ENCODE peak calls at places on chromosome 1, in six cellular contexts. One of them, this sample, is unnamed.

GRCh38 chr1:182556279-182556678 is 32.8 kb downstream of the RNASEL start:
- DNase-seq in activated CD4-positive, CD25-positive, alpha-beta regulatory T cell: no peak
- DNase-seq in GM12865: no peak
- DNase-seq in putamen: no peak
- DNase-seq in GM12878: no peak
- DNase-seq in amniotic stem cell: no peak
- DNase-seq in this sample: no peak

GRCh38 chr1:228318823-228319241 is 87.8 kb downstream of the TRIM11 start:
- DNase-seq in activated CD4-positive, CD25-positive, alpha-beta regulatory T cell: no peak
- DNase-seq in GM12865: no peak
- DNase-seq in putamen: no peak
- DNase-seq in GM12878: no peak
- DNase-seq in amniotic stem cell: no peak
- DNase-seq in this sample: no peak

GRCh38 chr1:232221790-232222499 is 408.0 kb downstream of the SIPA1L2 start:
- DNase-seq in activated CD4-positive, CD25-positive, alpha-beta regulatory T cell: no peak
- DNase-seq in GM12865: no peak
- DNase-seq in putamen: no peak
- DNase-seq in GM12878: no peak
- DNase-seq in amniotic stem cell: no peak
- DNase-seq in this sample: no peak

GRCh38 chr1:53349369-53349705 is 21.5 kb upstream of the LRP8 start:
- DNase-seq in activated CD4-positive, CD25-positive, alpha-beta regulatory T cell: no peak
- DNase-seq in GM12865: no peak
- DNase-seq in putamen: no peak
- DNase-seq in GM12878: no peak
- DNase-seq in amniotic stem cell: no peak
- DNase-seq in this sample: no peak

GRCh38 chr1:202577381-202577780 is 132.9 kb downstream of the SYT2 start:
- DNase-seq in activated CD4-positive, CD25-positive, alpha-beta regulatory T cell: no peak
- DNase-seq in GM12865: no peak
- DNase-seq in putamen: no peak
- DNase-seq in GM12878: no peak
- DNase-seq in amniotic stem cell: no peak
- DNase-seq in this sample: peak

GRCh38 chr1:117650840-117651568 is 45.2 kb downstream of the TENT5C start:
- DNase-seq in activated CD4-positive, CD25-positive, alpha-beta regulatory T cell: no peak
- DNase-seq in GM12865: no peak
- DNase-seq in putamen: no peak
- DNase-seq in GM12878: no peak
- DNase-seq in amniotic stem cell: no peak
- DNase-seq in this sample: no peak

GRCh38 chr1:227950735-227951224 is 3.0 kb upstream of the WNT9A start:
- DNase-seq in activated CD4-positive, CD25-positive, alpha-beta regulatory T cell: no peak
- DNase-seq in GM12865: no peak
- DNase-seq in putamen: no peak
- DNase-seq in GM12878: no peak
- DNase-seq in amniotic stem cell: no peak
- DNase-seq in this sample: no peak

GRCh38 chr1:4984841-4985240 is 330.4 kb downstream of the AJAP1 start:
- DNase-seq in activated CD4-positive, CD25-positive, alpha-beta regulatory T cell: no peak
- DNase-seq in GM12865: no peak
- DNase-seq in putamen: no peak
- DNase-seq in GM12878: no peak
- DNase-seq in amniotic stem cell: no peak
- DNase-seq in this sample: no peak

GRCh38 chr1:107000907-107001306 is 55.6 kb upstream of the PRMT6 start:
- DNase-seq in activated CD4-positive, CD25-positive, alpha-beta regulatory T cell: no peak
- DNase-seq in GM12865: no peak
- DNase-seq in putamen: no peak
- DNase-seq in GM12878: no peak
- DNase-seq in amniotic stem cell: no peak
- DNase-seq in this sample: peak

GRCh38 chr1:178999061-178999460 is 26.6 kb upstream of the FAM20B start:
- DNase-seq in activated CD4-positive, CD25-positive, alpha-beta regulatory T cell: no peak
- DNase-seq in GM12865: no peak
- DNase-seq in putamen: no peak
- DNase-seq in GM12878: no peak
- DNase-seq in amniotic stem cell: no peak
- DNase-seq in this sample: no peak

GRCh38 chr1:5737081-5737480 is 255.1 kb downstream of the NPHP4 start:
- DNase-seq in activated CD4-positive, CD25-positive, alpha-beta regulatory T cell: no peak
- DNase-seq in GM12865: no peak
- DNase-seq in putamen: no peak
- DNase-seq in GM12878: no peak
- DNase-seq in amniotic stem cell: no peak
- DNase-seq in this sample: no peak

GRCh38 chr1:61448017-61448383 is 276.9 kb downstream of the TM2D1 start:
- DNase-seq in activated CD4-positive, CD25-positive, alpha-beta regulatory T cell: no peak
- DNase-seq in GM12865: no peak
- DNase-seq in putamen: no peak
- DNase-seq in GM12878: no peak
- DNase-seq in amniotic stem cell: no peak
- DNase-seq in this sample: peak

GRCh38 chr1:231938651-231939050 is 312.1 kb downstream of the DISC1 start:
- DNase-seq in activated CD4-positive, CD25-positive, alpha-beta regulatory T cell: no peak
- DNase-seq in GM12865: no peak
- DNase-seq in putamen: no peak
- DNase-seq in GM12878: no peak
- DNase-seq in amniotic stem cell: no peak
- DNase-seq in this sample: peak

GRCh38 chr1:20095564-20096434 is 23.5 kb downstream of the PLA2G2D start:
- DNase-seq in activated CD4-positive, CD25-positive, alpha-beta regulatory T cell: no peak
- DNase-seq in GM12865: no peak
- DNase-seq in putamen: no peak
- DNase-seq in GM12878: no peak
- DNase-seq in amniotic stem cell: no peak
- DNase-seq in this sample: no peak

GRCh38 chr1:12031039-12031980 is 12.0 kb downstream of the MIIP start:
- DNase-seq in activated CD4-positive, CD25-positive, alpha-beta regulatory T cell: peak
- DNase-seq in GM12865: peak
- DNase-seq in putamen: no peak
- DNase-seq in GM12878: no peak
- DNase-seq in amniotic stem cell: no peak
- DNase-seq in this sample: peak

GRCh38 chr1:163174524-163175437 is 27.9 kb downstream of the RGS5 start:
- DNase-seq in activated CD4-positive, CD25-positive, alpha-beta regulatory T cell: no peak
- DNase-seq in GM12865: peak
- DNase-seq in putamen: peak
- DNase-seq in GM12878: no peak
- DNase-seq in amniotic stem cell: peak
- DNase-seq in this sample: peak

GRCh38 chr1:108706643-108707042 is 6.1 kb upstream of the FNDC7 start:
- DNase-seq in activated CD4-positive, CD25-positive, alpha-beta regulatory T cell: no peak
- DNase-seq in GM12865: no peak
- DNase-seq in putamen: no peak
- DNase-seq in GM12878: no peak
- DNase-seq in amniotic stem cell: no peak
- DNase-seq in this sample: no peak

GRCh38 chr1:242872521-242872920 is 348.0 kb upstream of the PLD5 start:
- DNase-seq in activated CD4-positive, CD25-positive, alpha-beta regulatory T cell: no peak
- DNase-seq in GM12865: no peak
- DNase-seq in putamen: no peak
- DNase-seq in GM12878: no peak
- DNase-seq in amniotic stem cell: no peak
- DNase-seq in this sample: no peak

GRCh38 chr1:1349256-1350012 is at the start of gene DVL1:
- DNase-seq in activated CD4-positive, CD25-positive, alpha-beta regulatory T cell: peak
- DNase-seq in GM12865: peak
- DNase-seq in putamen: peak
- DNase-seq in GM12878: no peak
- DNase-seq in amniotic stem cell: peak
- DNase-seq in this sample: peak

GRCh38 chr1:156898151-156898550 is 4.6 kb downstream of the PEAR1 start:
- DNase-seq in activated CD4-positive, CD25-positive, alpha-beta regulatory T cell: no peak
- DNase-seq in GM12865: no peak
- DNase-seq in putamen: no peak
- DNase-seq in GM12878: no peak
- DNase-seq in amniotic stem cell: no peak
- DNase-seq in this sample: peak

GRCh38 chr1:10736623-10737267 is 59.7 kb downstream of the CASZ1 start:
- DNase-seq in activated CD4-positive, CD25-positive, alpha-beta regulatory T cell: no peak
- DNase-seq in GM12865: no peak
- DNase-seq in putamen: no peak
- DNase-seq in GM12878: no peak
- DNase-seq in amniotic stem cell: no peak
- DNase-seq in this sample: no peak

GRCh38 chr1:17858027-17858426 is 102.9 kb downstream of the ACTL8 start:
- DNase-seq in activated CD4-positive, CD25-positive, alpha-beta regulatory T cell: no peak
- DNase-seq in GM12865: no peak
- DNase-seq in putamen: no peak
- DNase-seq in GM12878: no peak
- DNase-seq in amniotic stem cell: no peak
- DNase-seq in this sample: peak

GRCh38 chr1:245735831-245736530 is 581.2 kb downstream of the KIF26B start:
- DNase-seq in activated CD4-positive, CD25-positive, alpha-beta regulatory T cell: no peak
- DNase-seq in GM12865: no peak
- DNase-seq in putamen: no peak
- DNase-seq in GM12878: no peak
- DNase-seq in amniotic stem cell: no peak
- DNase-seq in this sample: no peak

GRCh38 chr1:14109276-14109635 is 409.3 kb downstream of the PRDM2 start:
- DNase-seq in activated CD4-positive, CD25-positive, alpha-beta regulatory T cell: no peak
- DNase-seq in GM12865: no peak
- DNase-seq in putamen: no peak
- DNase-seq in GM12878: no peak
- DNase-seq in amniotic stem cell: no peak
- DNase-seq in this sample: no peak

GRCh38 chr1:219507432-219507831 is 105.5 kb downstream of the ZC3H11B start:
- DNase-seq in activated CD4-positive, CD25-positive, alpha-beta regulatory T cell: no peak
- DNase-seq in GM12865: peak
- DNase-seq in putamen: no peak
- DNase-seq in GM12878: no peak
- DNase-seq in amniotic stem cell: no peak
- DNase-seq in this sample: peak

GRCh38 chr1:109996476-109996875 is 11.9 kb downstream of the AHCYL1 start:
- DNase-seq in activated CD4-positive, CD25-positive, alpha-beta regulatory T cell: no peak
- DNase-seq in GM12865: no peak
- DNase-seq in putamen: no peak
- DNase-seq in GM12878: no peak
- DNase-seq in amniotic stem cell: no peak
- DNase-seq in this sample: no peak

GRCh38 chr1:115874929-115875328 is 34.0 kb upstream of the NHLH2 start:
- DNase-seq in activated CD4-positive, CD25-positive, alpha-beta regulatory T cell: no peak
- DNase-seq in GM12865: no peak
- DNase-seq in putamen: no peak
- DNase-seq in GM12878: no peak
- DNase-seq in amniotic stem cell: no peak
- DNase-seq in this sample: peak

GRCh38 chr1:84096121-84096635 is 47.9 kb upstream of the PRKACB start:
- DNase-seq in activated CD4-positive, CD25-positive, alpha-beta regulatory T cell: no peak
- DNase-seq in GM12865: no peak
- DNase-seq in putamen: no peak
- DNase-seq in GM12878: no peak
- DNase-seq in amniotic stem cell: no peak
- DNase-seq in this sample: no peak

GRCh38 chr1:231750296-231750695 is 123.7 kb downstream of the DISC1 start:
- DNase-seq in activated CD4-positive, CD25-positive, alpha-beta regulatory T cell: no peak
- DNase-seq in GM12865: no peak
- DNase-seq in putamen: no peak
- DNase-seq in GM12878: no peak
- DNase-seq in amniotic stem cell: no peak
- DNase-seq in this sample: no peak

GRCh38 chr1:226763741-226764264 is 24.7 kb upstream of the ITPKB start:
- DNase-seq in activated CD4-positive, CD25-positive, alpha-beta regulatory T cell: no peak
- DNase-seq in GM12865: peak
- DNase-seq in putamen: no peak
- DNase-seq in GM12878: no peak
- DNase-seq in amniotic stem cell: peak
- DNase-seq in this sample: peak

GRCh38 chr1:92211166-92211565 is 6.5 kb upstream of the C1orf146 start:
- DNase-seq in activated CD4-positive, CD25-positive, alpha-beta regulatory T cell: no peak
- DNase-seq in GM12865: no peak
- DNase-seq in putamen: no peak
- DNase-seq in GM12878: no peak
- DNase-seq in amniotic stem cell: peak
- DNase-seq in this sample: peak

GRCh38 chr1:21716169-21716568 is 47.0 kb upstream of the RAP1GAP start:
- DNase-seq in activated CD4-positive, CD25-positive, alpha-beta regulatory T cell: no peak
- DNase-seq in GM12865: no peak
- DNase-seq in putamen: no peak
- DNase-seq in GM12878: no peak
- DNase-seq in amniotic stem cell: no peak
- DNase-seq in this sample: no peak

GRCh38 chr1:150968491-150968890 is 6.1 kb downstream of the CERS2 start:
- DNase-seq in activated CD4-positive, CD25-positive, alpha-beta regulatory T cell: no peak
- DNase-seq in GM12865: no peak
- DNase-seq in putamen: peak
- DNase-seq in GM12878: no peak
- DNase-seq in amniotic stem cell: no peak
- DNase-seq in this sample: no peak

GRCh38 chr1:2817784-2818564 is 16.5 kb upstream of the TTC34 start:
- DNase-seq in activated CD4-positive, CD25-positive, alpha-beta regulatory T cell: no peak
- DNase-seq in GM12865: no peak
- DNase-seq in putamen: no peak
- DNase-seq in GM12878: no peak
- DNase-seq in amniotic stem cell: no peak
- DNase-seq in this sample: no peak

GRCh38 chr1:22311461-22311860 is 140.2 kb upstream of the ZBTB40 start:
- DNase-seq in activated CD4-positive, CD25-positive, alpha-beta regulatory T cell: no peak
- DNase-seq in GM12865: no peak
- DNase-seq in putamen: no peak
- DNase-seq in GM12878: no peak
- DNase-seq in amniotic stem cell: no peak
- DNase-seq in this sample: no peak

This sample was measured in fibroblast of the aortic adventitia.